ENCODE peak calls at places on chromosomes 6 and 20, in ten cellular contexts. Z is brain pericyte; L is stimulated activated CD8-positive, alpha-beta memory T cell treated with anti-CD3 and anti-CD28 coated beads, Interleukin-4, amount 100 ng/mL, for 1 hour; T is mucosa of descending colon; M is CD4-positive, alpha-beta memory T cell; G is retina; F is GDM1; P is aorta; B is AG08395; W is T-helper 1 cell. S is an unnamed sample.

GRCh38 chr6:158376650-158377081 is 64.4 kb downstream of the TULP4 start:
- DNase-seq in Z (no peak), L (no peak), T (no peak), M (no peak), G (no peak), F (no peak), P (no peak), B (peak; percentile 90), W (no peak), S (no peak)

GRCh38 chr20:41098703-41099250 is 38.6 kb upstream of the PLCG1 start:
- DNase-seq in Z (no peak), L (no peak), T (no peak), M (no peak), G (no peak), F (no peak), P (no peak), B (peak; percentile 63), W (no peak), S (no peak)

GRCh38 chr6:140203611-140204553 is 829.4 kb upstream of the CITED2 start:
- DNase-seq in Z (no peak), L (no peak), T (no peak), M (no peak), G (no peak), F (no peak), P (no peak), B (peak; percentile 45), W (no peak), S (peak; percentile 80)

GRCh38 chr6:161847628-161848027 is 573.8 kb upstream of the AGPAT4 start:
- DNase-seq in Z (no peak), L (no peak), T (no peak), M (no peak), G (no peak), F (no peak), P (no peak), B (no peak), W (no peak), S (no peak)

GRCh38 chr6:45569210-45569945 is 191.6 kb upstream of the SUPT3H start:
- DNase-seq in Z (no peak), L (no peak), T (no peak), M (no peak), G (no peak), F (no peak), P (no peak), B (no peak), W (no peak), S (no peak)

GRCh38 chr6:158645064-158646022 is 800 bp upstream of the DYNLT1 start:
- DNase-seq in Z (no peak), L (no peak), T (peak; percentile 1), M (peak; percentile 63), G (no peak), F (no peak), P (peak; percentile 2), B (no peak), W (no peak), S (no peak)

GRCh38 chr6:92329416-92329815 is 1089.9 kb downstream of the EPHA7 start:
- DNase-seq in Z (peak; percentile 10), L (no peak), T (no peak), M (no peak), G (no peak), F (no peak), P (no peak), B (no peak), W (no peak), S (no peak)

GRCh38 chr6:89575562-89575960 is 63.0 kb downstream of the LYRM2 start:
- DNase-seq in Z (no peak), L (no peak), T (no peak), M (no peak), G (no peak), F (no peak), P (no peak), B (no peak), W (no peak), S (no peak)

GRCh38 chr6:111357680-111358079 is 125.3 kb downstream of the REV3L start:
- DNase-seq in Z (no peak), L (no peak), T (no peak), M (no peak), G (no peak), F (no peak), P (no peak), B (no peak), W (no peak), S (no peak)

GRCh38 chr6:100924574-100924973 is 43.4 kb upstream of the ASCC3 start:
- DNase-seq in Z (no peak), L (no peak), T (no peak), M (no peak), G (no peak), F (no peak), P (peak; percentile 65), B (no peak), W (no peak), S (no peak)

GRCh38 chr20:49074521-49074920 is 28.4 kb downstream of the CSE1L start:
- DNase-seq in Z (no peak), L (no peak), T (no peak), M (no peak), G (no peak), F (no peak), P (no peak), B (no peak), W (no peak), S (no peak)

GRCh38 chr20:41005361-41005729 is 23.3 kb upstream of the TOP1 start:
- DNase-seq in Z (peak; percentile 85), L (no peak), T (peak; percentile 89), M (no peak), G (no peak), F (no peak), P (peak; percentile 89), B (peak; percentile 75), W (no peak), S (peak; percentile 99)